ENCODE peak calls at places on chromosomes 4 and X, in seven cellular contexts. K is fibroblast of lung, G is right lobe of liver, J is dorsolateral prefrontal cortex, C is NB4, O is tibial artery, R is tibial nerve. D is an unnamed sample.

GRCh38 chr4:37825943-37826281 is 574 bp upstream of the PGM2 start:
- DNase-seq in G (no peak), C (peak), R (no peak), J (no peak), K (no peak), O (no peak), D (no peak)

GRCh38 chr4:3702084-3702521 is 64.1 kb upstream of the ADRA2C start:
- DNase-seq in O (no peak), C (no peak), J (no peak), K (no peak), R (peak), G (no peak), D (no peak)

GRCh38 chr4:81314196-81314896 is 99.3 kb upstream of the PRKG2 start:
- DNase-seq in R (no peak), C (no peak), J (no peak), O (no peak), G (peak), K (no peak), D (peak)

GRCh38 chr4:157075811-157076577 is at the start of gene GLRB:
- DNase-seq in C (no peak), R (no peak), G (no peak), K (peak), O (peak), J (peak), D (no peak)

GRCh38 chrX:124328765-124329164 is 3.7 kb upstream of the TEX13D start:
- DNase-seq in K (peak), C (no peak), J (no peak), R (no peak), G (no peak), O (no peak), D (no peak)

GRCh38 chr4:41476310-41476709 is 61.6 kb upstream of the LIMCH1 start:
- DNase-seq in C (no peak), G (no peak), O (no peak), K (no peak), R (no peak), J (no peak), D (no peak)

GRCh38 chrX:5708209-5708608 is 520.5 kb downstream of the NLGN4X start:
- DNase-seq in G (no peak), K (peak), O (no peak), J (no peak), C (no peak), R (no peak), D (no peak)

GRCh38 chr4:41619161-41619560 is 81.2 kb downstream of the LIMCH1 start:
- DNase-seq in R (no peak), C (no peak), K (no peak), J (no peak), O (no peak), G (no peak), D (no peak)

GRCh38 chr4:10084651-10085320 is 31.8 kb downstream of the WDR1 start:
- DNase-seq in R (no peak), C (no peak), K (no peak), J (peak), G (no peak), O (peak), D (no peak)

GRCh38 chr4:51884606-51885005 is 41.7 kb downstream of the DCUN1D4 start:
- DNase-seq in C (no peak), J (no peak), R (no peak), K (no peak), G (no peak), O (no peak), D (no peak)

GRCh38 chr4:54185871-54186270 is 43.2 kb upstream of the PDGFRA start:
- DNase-seq in K (no peak), O (no peak), J (no peak), R (no peak), C (no peak), G (no peak), D (no peak)

GRCh38 chrX:72045141-72045540 is 86.6 kb downstream of the RTL5 start:
- DNase-seq in R (no peak), O (no peak), K (peak), G (no peak), C (no peak), J (no peak), D (no peak)

GRCh38 chrX:152038798-152039197 is 64.3 kb upstream of the GABRE start:
- DNase-seq in O (no peak), C (no peak), R (no peak), K (no peak), G (no peak), J (no peak), D (no peak)

GRCh38 chrX:15235001-15235400 is 34.9 kb downstream of the ASB9 start:
- DNase-seq in R (no peak), C (no peak), O (no peak), G (no peak), J (no peak), K (no peak), D (no peak)

GRCh38 chr4:155392486-155393184 is 15.9 kb upstream of the MAP9 start:
- DNase-seq in C (no peak), G (no peak), K (peak), O (no peak), R (no peak), J (no peak), D (no peak)

GRCh38 chr4:111499291-111499690 is 646.0 kb upstream of the FAM241A start:
- DNase-seq in C (no peak), O (no peak), J (no peak), R (no peak), G (no peak), K (no peak), D (no peak)

GRCh38 chrX:152635941-152636340 is 1.8 kb upstream of the GABRQ start:
- DNase-seq in R (peak), J (no peak), O (no peak), G (peak), C (peak), K (peak), D (peak)

GRCh38 chrX:22424141-22424915 is 151.6 kb downstream of the CBLL2 start:
- DNase-seq in O (no peak), J (no peak), R (no peak), K (no peak), C (no peak), G (no peak), D (no peak)

GRCh38 chr4:139768366-139768765 is 102.7 kb downstream of the MGST2 start:
- DNase-seq in J (no peak), C (no peak), O (no peak), G (no peak), K (no peak), R (no peak), D (no peak)

GRCh38 chr4:100379583-100380105 is 138.2 kb downstream of the EMCN start:
- DNase-seq in K (no peak), G (no peak), O (no peak), J (no peak), C (no peak), R (no peak), D (no peak)

GRCh38 chr4:8109406-8110065 is 49.1 kb downstream of the ABLIM2 start:
- DNase-seq in C (no peak), R (no peak), G (no peak), J (no peak), O (no peak), K (no peak), D (no peak)

GRCh38 chrX:132968282-132968681 is 9.9 kb upstream of the HS6ST2 start:
- DNase-seq in G (no peak), J (no peak), O (no peak), K (no peak), C (no peak), R (no peak), D (no peak)

GRCh38 chrX:16822723-16823122 is 36.5 kb downstream of the TXLNG start:
- DNase-seq in O (no peak), C (no peak), R (no peak), J (no peak), G (no peak), K (peak), D (no peak)

GRCh38 chr4:4781936-4782754 is 77.3 kb upstream of the MSX1 start:
- DNase-seq in J (no peak), O (no peak), R (no peak), K (peak), G (no peak), C (no peak), D (no peak)

GRCh38 chr4:13750594-13750993 is 123.1 kb upstream of the BOD1L1 start:
- DNase-seq in K (no peak), J (no peak), R (no peak), C (no peak), O (no peak), G (no peak), D (no peak)

GRCh38 chrX:41922125-41922521 is 1.2 kb downstream of the CASK start:
- DNase-seq in O (no peak), C (peak), R (no peak), K (peak), G (peak), J (no peak), D (peak)

GRCh38 chr4:53313510-53313909 is 52.4 kb downstream of the SCFD2 start:
- DNase-seq in R (no peak), C (peak), G (no peak), K (no peak), O (no peak), J (no peak), D (no peak)

GRCh38 chr4:137514401-137515116 is 17.7 kb downstream of the PCDH18 start:
- DNase-seq in K (peak), C (no peak), R (no peak), G (no peak), O (no peak), J (no peak), D (no peak)
- H3K4me3 ChIP-seq in K (no peak), C (no peak), R (no peak), G (no peak), O (no peak), J (no peak), D (no peak)

GRCh38 chr4:137510866-137511265 is 21.4 kb downstream of the PCDH18 start:
- DNase-seq in J (no peak), K (peak), C (peak), O (no peak), G (no peak), R (no peak), D (no peak)
- H3K4me3 ChIP-seq in J (no peak), K (peak), C (no peak), O (no peak), G (no peak), R (peak), D (no peak)

GRCh38 chr4:144645102-144645469 is 870 bp upstream of the HHIP start:
- DNase-seq in C (no peak), R (no peak), G (no peak), K (peak), J (no peak), O (no peak), D (no peak)
- H3K4me3 ChIP-seq in C (no peak), R (peak), G (peak), K (peak), J (peak), O (peak), D (no peak)

GRCh38 chr4:1578301-1578781 is 105.8 kb downstream of the FAM53A start:
- DNase-seq in K (no peak), G (no peak), R (no peak), J (no peak), O (no peak), C (no peak), D (no peak)

GRCh38 chr4:1576961-1577814 is 106.9 kb downstream of the FAM53A start:
- DNase-seq in J (no peak), R (no peak), G (no peak), C (no peak), K (no peak), O (no peak), D (no peak)

GRCh38 chr4:1579834-1580686 is 104.1 kb downstream of the FAM53A start:
- DNase-seq in O (peak), R (peak), K (peak), C (peak), G (peak), J (no peak), D (no peak)

GRCh38 chr4:1577818-1578217 is 106.3 kb downstream of the FAM53A start:
- DNase-seq in G (no peak), K (no peak), O (no peak), R (no peak), C (no peak), J (no peak), D (no peak)

DNA sequence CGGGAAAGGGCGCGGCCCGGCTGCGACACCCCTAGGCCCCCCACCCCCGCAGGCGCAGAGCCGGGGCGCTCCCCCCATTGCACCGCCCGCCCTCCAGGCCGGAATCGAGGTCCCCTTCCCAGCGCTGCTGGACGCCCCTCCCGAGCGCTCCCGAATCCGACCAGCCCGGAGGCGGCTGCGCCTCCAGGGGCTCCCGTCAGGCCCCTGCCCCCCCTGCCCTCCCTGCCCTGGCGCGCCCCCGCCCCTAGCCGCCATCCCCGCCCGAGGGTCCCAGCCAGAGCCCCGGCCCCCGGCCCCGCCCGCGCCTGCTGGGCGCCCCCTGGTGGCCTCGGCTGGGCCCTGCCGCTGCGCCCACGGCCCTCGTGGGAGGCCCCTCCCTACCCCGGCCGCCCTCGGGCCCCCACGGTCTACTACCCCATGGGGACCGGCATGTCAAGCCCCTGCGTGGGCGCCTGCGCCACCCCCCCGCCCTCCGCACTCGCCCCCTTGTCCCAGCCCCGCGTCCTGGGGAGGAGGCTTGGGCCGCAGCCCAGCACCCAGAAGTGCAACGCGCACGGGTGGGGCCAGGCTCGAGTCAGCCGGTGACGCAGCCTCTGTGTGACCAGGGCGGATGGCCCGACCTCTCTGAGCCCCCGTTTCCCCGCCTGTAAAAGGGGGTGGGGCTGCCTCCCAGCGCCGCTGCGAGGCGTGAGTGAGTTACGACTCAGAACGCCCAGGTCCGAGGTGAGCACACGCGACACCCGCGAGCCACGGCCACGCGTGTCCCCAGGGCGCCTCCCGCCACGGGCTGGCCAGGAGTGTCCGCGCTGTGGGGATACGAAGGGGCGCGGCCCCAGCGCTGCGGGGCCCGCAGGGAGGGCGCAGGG is 104.9 kb downstream of the FAM53A start:
- DNase-seq in O (peak), G (peak), R (peak), K (peak), C (peak), J (no peak), D (peak)
- H3K4me3 ChIP-seq in O (peak), G (peak), R (peak), K (peak), C (peak), J (peak), D (peak)

D was measured in GM12865.